ENCODE peak calls at places on chromosomes 5 and 9, in six cellular contexts. G is anterior cingulate cortex; Z is AG09309; O is HS-5; D is AG04450; Y is activated CD4-positive, alpha-beta T cell treated with anti-CD3 and anti-CD28 coated beads, Interleukin-2, amount 10 ng/mL, durations not matched to agents 7 days and 5 days. W is an unnamed sample.

GRCh38 chr9:131441441-131441840 is 47.6 kb downstream of the PRRC2B start:
- DNase-seq in G (no peak), Z (no peak), O (no peak), D (no peak), Y (no peak), W (peak)

GRCh38 chr9:136086213-136086881 is 8.7 kb downstream of the NACC2 start:
- DNase-seq in G (peak), Z (no peak), O (no peak), D (no peak), Y (no peak), W (peak)

GRCh38 chr9:127279717-127280285 is 15.2 kb downstream of the GARNL3 start:
- DNase-seq in G (no peak), Z (no peak), O (no peak), D (no peak), Y (no peak), W (no peak)

GRCh38 chr5:54360089-54360488 is 49.7 kb upstream of the ARL15 start:
- DNase-seq in G (no peak), Z (peak), O (peak), D (no peak), Y (no peak), W (no peak)

GRCh38 chr5:50302815-50303490 is 138.1 kb downstream of the EMB start:
- DNase-seq in G (no peak), Z (no peak), O (peak), D (no peak), Y (no peak), W (no peak)

GRCh38 chr9:87157366-87158031 is 210.2 kb upstream of the GAS1 start:
- DNase-seq in G (no peak), Z (no peak), O (no peak), D (no peak), Y (no peak), W (no peak)

GRCh38 chr9:73154760-73155159 is 3.1 kb downstream of the ANXA1 start:
- DNase-seq in G (no peak), Z (no peak), O (no peak), D (no peak), Y (peak), W (no peak)

GRCh38 chr5:119274767-119275130 is 81.1 kb upstream of the TNFAIP8 start:
- DNase-seq in G (no peak), Z (peak), O (no peak), D (peak), Y (no peak), W (no peak)

GRCh38 chr5:171585981-171586380 is 166.5 kb downstream of the FGF18 start:
- DNase-seq in G (no peak), Z (no peak), O (no peak), D (no peak), Y (no peak), W (no peak)

GRCh38 chr5:95403996-95404395 is 12.8 kb downstream of the FAM81B start:
- DNase-seq in G (no peak), Z (no peak), O (no peak), D (no peak), Y (no peak), W (no peak)

GRCh38 chr5:33997331-33997983 is 10.4 kb downstream of the AMACR start:
- DNase-seq in G (peak), Z (peak), O (peak), D (peak), Y (peak), W (peak)

GRCh38 chr9:133429641-133430161 is 7.5 kb downstream of the ADAMTS13 start:
- DNase-seq in G (no peak), Z (no peak), O (no peak), D (no peak), Y (no peak), W (peak)

GRCh38 chr5:20972419-20972925 is 984.5 kb upstream of the CDH18 start:
- DNase-seq in G (no peak), Z (no peak), O (peak), D (no peak), Y (no peak), W (peak)

GRCh38 chr5:2378108-2378507 is 373.4 kb downstream of the IRX2 start:
- DNase-seq in G (no peak), Z (no peak), O (no peak), D (no peak), Y (no peak), W (no peak)

GRCh38 chr9:125536184-125537152 is 170.5 kb downstream of the MAPKAP1 start:
- DNase-seq in G (no peak), Z (no peak), O (no peak), D (no peak), Y (no peak), W (no peak)

GRCh38 chr5:94893404-94894145 is 275.1 kb downstream of the SLF1 start:
- DNase-seq in G (no peak), Z (no peak), O (no peak), D (no peak), Y (no peak), W (no peak)

GRCh38 chr9:135702002-135702721 is at the start of gene KCNT1:
- DNase-seq in G (no peak), Z (no peak), O (no peak), D (no peak), Y (peak), W (peak)

GRCh38 chr5:154611341-154611767 is 133.3 kb upstream of the HAND1 start:
- DNase-seq in G (no peak), Z (no peak), O (no peak), D (no peak), Y (no peak), W (no peak)

GRCh38 chr5:171405615-171406014 is 13.8 kb upstream of the FGF18 start:
- DNase-seq in G (no peak), Z (no peak), O (no peak), D (no peak), Y (no peak), W (no peak)

W was measured in left colon.